ENCODE peak calls at places on chromosomes 12 and 14, in nine cellular contexts. M, S, J, V, T, Q, A, O and Y are unnamed samples.

GRCh38 chr14:96165493-96166474 is 38.9 kb upstream of the BDKRB2 start:
- DNase-seq in M (no peak), S (no peak), J (peak; percentile 26), V (no peak), T (no peak), Q (peak; percentile 26), A (no peak), O (no peak), Y (no peak)

GRCh38 chr12:47156167-47156736 is 76.5 kb upstream of the AMIGO2 start:
- DNase-seq in M (peak; percentile 74), S (peak; percentile 52), J (no peak), V (peak; percentile 53), T (no peak), Q (no peak), A (no peak), O (no peak), Y (peak; percentile 89)

GRCh38 chr12:98644433-98644711 is 216 bp downstream of the IKBIP start:
- DNase-seq in M (peak; percentile 24), S (no peak), J (no peak), V (no peak), T (peak; percentile 27), Q (peak; percentile 29), A (no peak), O (no peak), Y (peak; percentile 35)

GRCh38 chr14:56482306-56482705 is 97.3 kb upstream of the TMEM260 start:
- DNase-seq in M (no peak), S (peak; percentile 9), J (no peak), V (no peak), T (peak; percentile 28), Q (no peak), A (no peak), O (no peak), Y (no peak)

GRCh38 chr12:126772171-126772864 is 1494.7 kb upstream of the TMEM132C start:
- DNase-seq in M (peak; percentile 8), S (peak; percentile 2), J (no peak), V (no peak), T (peak; percentile 93), Q (peak; percentile 15), A (no peak), O (no peak), Y (no peak)

GRCh38 chr12:119374615-119375014 is 40.1 kb downstream of the CCDC60 start:
- DNase-seq in M (no peak), S (no peak), J (no peak), V (no peak), T (no peak), Q (no peak), A (no peak), O (no peak), Y (no peak)

GRCh38 chr12:124091835-124092234 is 118.8 kb downstream of the ZNF664 start:
- DNase-seq in M (no peak), S (no peak), J (no peak), V (no peak), T (no peak), Q (no peak), A (no peak), O (no peak), Y (no peak)

GRCh38 chr12:2212971-2213869 is 160.4 kb downstream of the CACNA1C start:
- DNase-seq in M (no peak), S (no peak), J (peak; percentile 71), V (peak; percentile 59), T (no peak), Q (no peak), A (no peak), O (no peak), Y (peak; percentile 35)

GRCh38 chr14:101591121-101591520 is 29.8 kb downstream of the DIO3 start:
- DNase-seq in M (no peak), S (no peak), J (no peak), V (no peak), T (no peak), Q (no peak), A (no peak), O (no peak), Y (peak; percentile 31)

GRCh38 chr14:104262515-104263514 is 124.4 kb downstream of the KIF26A start:
- DNase-seq in M (peak; percentile 9), S (no peak), J (no peak), V (peak; percentile 4), T (no peak), Q (peak; percentile 3), A (no peak), O (no peak), Y (no peak)

GRCh38 chr12:83954939-83955601 is 957.5 kb downstream of the SLC6A15 start:
- DNase-seq in M (no peak), S (no peak), J (no peak), V (no peak), T (peak; percentile 22), Q (no peak), A (no peak), O (no peak), Y (no peak)

GRCh38 chr14:33967138-33967537 is 16.3 kb upstream of the EGLN3 start:
- DNase-seq in M (no peak), S (no peak), J (no peak), V (no peak), T (no peak), Q (no peak), A (no peak), O (no peak), Y (no peak)

GRCh38 chr12:10015450-10015849 is 5.0 kb downstream of the CLEC12B start:
- DNase-seq in M (no peak), S (no peak), J (no peak), V (no peak), T (no peak), Q (no peak), A (no peak), O (no peak), Y (no peak)

GRCh38 chr14:101087614-101088394 is 184.3 kb upstream of the RTL1 start:
- DNase-seq in M (peak; percentile 2), S (no peak), J (no peak), V (no peak), T (no peak), Q (peak; percentile 3), A (peak; percentile 26), O (no peak), Y (no peak)

GRCh38 chr12:91388573-91388972 is 206.0 kb upstream of the DCN start:
- DNase-seq in M (no peak), S (no peak), J (no peak), V (no peak), T (no peak), Q (no peak), A (no peak), O (no peak), Y (no peak)

GRCh38 chr12:97404549-97404948 is 58.1 kb upstream of the RMST start:
- DNase-seq in M (peak; percentile 53), S (peak; percentile 6), J (no peak), V (no peak), T (peak; percentile 10), Q (no peak), A (peak; percentile 7), O (no peak), Y (peak; percentile 29)

DNA sequence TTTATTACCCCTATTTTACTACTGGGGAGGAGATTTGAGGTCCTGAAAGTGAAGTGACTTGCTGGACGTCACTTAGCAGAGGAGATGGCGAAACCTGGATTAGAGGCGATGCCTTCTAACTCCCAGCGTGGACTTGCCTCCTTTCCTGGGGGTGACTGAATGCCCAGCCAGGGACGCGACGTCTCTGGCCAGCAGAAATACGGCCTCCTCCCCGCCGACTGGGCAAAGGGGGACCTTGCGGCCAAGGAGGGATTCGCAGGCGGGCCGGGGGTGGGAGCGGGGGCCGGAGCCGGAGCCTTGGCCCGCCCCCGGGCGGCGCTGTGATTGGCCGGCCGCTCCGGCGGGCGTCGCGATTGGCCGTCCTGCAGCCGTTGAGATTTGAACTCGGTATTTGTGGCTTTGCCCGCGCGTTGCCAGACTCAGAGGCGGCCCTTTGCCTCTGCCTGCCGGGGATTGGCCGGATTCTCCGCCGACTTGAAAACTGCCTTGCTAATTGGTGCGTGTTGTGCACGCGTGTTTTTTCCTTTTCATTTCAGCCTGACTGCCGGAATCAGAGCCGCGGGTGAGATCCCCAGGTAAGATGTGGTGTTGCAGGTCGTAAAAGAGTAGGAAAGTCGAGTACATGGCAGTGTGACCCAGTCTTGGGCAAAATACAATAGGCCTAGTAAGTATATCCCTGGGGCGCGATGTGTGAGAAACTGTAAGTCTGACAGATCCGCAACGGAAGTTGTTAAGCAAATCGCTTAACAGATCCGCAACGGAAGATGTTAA is at the start of gene NCAPD2:
- DNase-seq in M (peak; percentile 90), S (peak; percentile 93), J (peak; percentile 98), V (peak; percentile 93), T (peak; percentile 91), Q (peak; percentile 96), A (peak; percentile 88), O (peak; percentile 94), Y (peak; percentile 96)
- H3K4me3 ChIP-seq in M (peak within 1 kb of the TSS; percentile 71), S (peak within 1 kb of the TSS; percentile 83), J (peak within 1 kb of the TSS; percentile 79), V (peak within 1 kb of the TSS; percentile 70), T (peak within 1 kb of the TSS; percentile 86), Q (peak within 1 kb of the TSS; percentile 63), A (peak within 1 kb of the TSS; percentile 87), O (peak within 1 kb of the TSS; percentile 99), Y (peak within 1 kb of the TSS; percentile 46)

DNA sequence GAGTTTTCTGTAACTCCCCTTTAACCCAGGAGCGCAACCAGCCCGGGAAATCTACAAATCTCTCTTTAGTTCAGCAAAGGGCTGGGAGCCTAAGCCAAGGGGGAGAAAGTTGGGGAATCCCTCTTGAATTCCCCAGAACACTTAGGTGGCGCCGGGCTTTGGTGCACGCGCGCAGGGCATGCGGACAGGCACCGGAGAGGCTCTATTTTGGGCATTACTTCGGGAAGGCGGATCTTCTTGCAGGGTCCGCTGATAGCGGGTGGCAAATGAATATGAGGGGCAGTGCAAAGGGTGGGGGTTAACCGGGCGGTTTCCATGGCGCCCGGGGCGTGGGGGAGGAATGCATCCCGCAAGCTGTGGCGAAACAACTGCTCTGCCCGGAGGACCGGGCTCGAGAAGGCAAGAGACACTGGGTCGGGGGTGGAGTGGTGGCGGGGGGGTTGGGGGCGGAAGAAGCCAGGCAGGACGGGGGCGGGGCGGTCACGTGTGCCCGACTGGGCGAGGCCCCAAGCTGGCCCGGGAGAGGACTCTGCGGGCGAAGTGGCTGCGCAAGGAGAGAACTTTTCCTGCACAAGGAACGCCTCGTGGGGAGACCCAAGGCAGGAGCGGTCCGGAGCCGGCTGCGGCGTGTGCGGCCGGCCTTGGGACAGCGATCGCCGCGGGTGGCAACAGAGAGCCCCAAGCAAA is at the start of gene FLVCR2:
- DNase-seq in M (peak; percentile 79), S (peak; percentile 49), J (peak; percentile 91), V (peak; percentile 82), T (no peak), Q (peak; percentile 91), A (peak; percentile 80), O (peak; percentile 83), Y (peak; percentile 90)
- TF ChIP-seq POLR2A in M (no peak), S (peak; percentile 12), J (no peak), V (peak; percentile 33), T (no peak), Q (peak; percentile 76), A (peak; percentile 52), O (peak; percentile 79), Y (peak; percentile 63)

GRCh38 chr14:32033516-32033915 is 43.6 kb upstream of the ARHGAP5 start:
- DNase-seq in M (no peak), S (no peak), J (no peak), V (no peak), T (no peak), Q (no peak), A (no peak), O (no peak), Y (peak; percentile 71)
- H3K4me3 ChIP-seq in M (no peak overlapping the region), S (no peak overlapping the region), J (no peak overlapping the region), V (no peak overlapping the region), T (no peak overlapping the region), Q (no peak overlapping the region), A (no peak overlapping the region), O (no peak overlapping the region), Y (no peak overlapping the region)

DNA sequence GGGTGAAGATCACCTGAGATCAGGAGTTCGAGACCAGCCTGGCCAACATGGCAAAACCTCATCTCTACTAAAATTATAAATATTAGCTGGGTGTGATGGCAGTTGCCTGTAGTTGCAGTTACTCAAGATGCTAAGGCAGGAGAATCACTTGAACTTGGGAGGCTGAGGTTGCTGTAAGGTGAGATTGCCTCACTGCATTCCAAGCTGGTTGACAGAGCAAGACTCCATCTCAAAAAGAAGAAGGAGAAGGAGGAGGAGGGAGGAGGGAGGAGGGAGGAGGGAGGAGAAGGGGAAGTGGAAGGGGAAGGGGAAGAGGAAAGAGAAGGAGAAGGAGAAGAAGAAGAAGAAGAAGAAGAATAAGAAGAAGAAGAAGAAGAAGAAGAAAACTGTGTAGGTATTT is 17.0 kb downstream of the RNASE10 start:
- DNase-seq in M (no peak), S (no peak), J (no peak), V (no peak), T (no peak), Q (no peak), A (no peak), O (no peak), Y (no peak)
- TF ChIP-seq POLR2A in M (no peak), S (no peak), J (no peak), V (no peak), T (no peak), Q (no peak), A (no peak), O (no peak), Y (no peak)